ENCODE peak calls at places on chromosomes 16 and 17, in five cellular contexts. One of them, this sample, is unnamed.

GRCh38 chr16:13909872-13910303 is 10.1 kb upstream of the ERCC4 start:
- DNase-seq in K562: no peak
- DNase-seq in left lung: no peak
- DNase-seq in left ventricle myocardium inferior: peak; percentile 60
- DNase-seq in H1: no peak
- DNase-seq in this sample: peak; percentile 22

GRCh38 chr17:56297142-56297541 is 143.9 kb downstream of the ANKFN1 start:
- DNase-seq in left ventricle myocardium inferior: no peak
- DNase-seq in H1: no peak
- DNase-seq in K562: no peak
- DNase-seq in left lung: no peak
- DNase-seq in this sample: no peak

GRCh38 chr16:1823821-1824220 is 2.8 kb downstream of the HAGH start:
- DNase-seq in left lung: no peak
- DNase-seq in H1: peak; percentile 58
- DNase-seq in left ventricle myocardium inferior: peak; percentile 41
- DNase-seq in K562: peak; percentile 47
- DNase-seq in this sample: no peak

GRCh38 chr17:8964801-8965393 is 610 bp downstream of the PIK3R5 start:
- DNase-seq in left ventricle myocardium inferior: no peak
- DNase-seq in left lung: peak; percentile 64
- DNase-seq in H1: no peak
- DNase-seq in K562: no peak
- DNase-seq in this sample: no peak

GRCh38 chr16:57479422-57480126 is 6.7 kb downstream of the DOK4 start:
- DNase-seq in K562: no peak
- DNase-seq in left lung: no peak
- DNase-seq in H1: peak; percentile 83
- DNase-seq in left ventricle myocardium inferior: peak; percentile 58
- DNase-seq in this sample: no peak

GRCh38 chr16:50265260-50265659 is 1.1 kb upstream of the ADCY7 start:
- DNase-seq in left lung: peak; percentile 41
- DNase-seq in left ventricle myocardium inferior: no peak
- DNase-seq in K562: peak; percentile 53
- DNase-seq in H1: no peak
- DNase-seq in this sample: no peak

GRCh38 chr17:48100591-48101011 is 677 bp downstream of the CBX1 start:
- DNase-seq in left lung: peak; percentile 64
- DNase-seq in K562: peak; percentile 60
- DNase-seq in left ventricle myocardium inferior: peak; percentile 37
- DNase-seq in H1: peak; percentile 78
- DNase-seq in this sample: no peak

GRCh38 chr17:27937026-27937546 is 43.9 kb upstream of the LYRM9 start:
- DNase-seq in K562: no peak
- DNase-seq in left ventricle myocardium inferior: no peak
- DNase-seq in H1: no peak
- DNase-seq in left lung: no peak
- DNase-seq in this sample: no peak

GRCh38 chr17:68381076-68381900 is 76.0 kb downstream of the WIPI1 start:
- DNase-seq in K562: no peak
- DNase-seq in left ventricle myocardium inferior: no peak
- DNase-seq in left lung: peak; percentile 75
- DNase-seq in H1: no peak
- DNase-seq in this sample: no peak

DNA sequence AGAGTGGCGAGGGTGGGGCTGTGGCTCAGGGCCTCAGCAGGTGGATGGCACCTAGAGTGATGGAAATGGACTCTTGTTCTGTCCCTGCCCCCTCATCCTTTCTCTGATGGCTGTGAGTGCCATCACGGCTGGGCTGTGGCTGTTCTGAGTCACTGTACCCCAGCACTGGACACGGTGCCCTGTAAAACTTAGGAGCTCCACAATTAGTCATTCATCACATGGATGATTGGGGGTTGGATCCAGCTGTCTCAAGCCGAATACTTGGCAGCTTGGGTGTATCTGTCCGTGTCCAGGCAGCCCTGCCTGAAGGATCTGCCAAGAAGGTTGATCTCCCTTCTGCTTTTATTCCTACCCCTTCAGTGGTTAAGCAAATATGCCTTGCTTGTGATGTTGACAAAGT is 295.5 kb upstream of the EEF2KMT start:
- DNase-seq in H1: no peak
- DNase-seq in left lung: no peak
- DNase-seq in K562: no peak
- DNase-seq in left ventricle myocardium inferior: no peak
- DNase-seq in this sample: no peak
- H3K4me3 ChIP-seq in H1: no peak overlapping the region
- H3K4me3 ChIP-seq in left lung: no peak overlapping the region
- H3K4me3 ChIP-seq in K562: no peak overlapping the region
- H3K4me3 ChIP-seq in left ventricle myocardium inferior: no peak overlapping the region
- H3K4me3 ChIP-seq in this sample: no peak overlapping the region

DNA sequence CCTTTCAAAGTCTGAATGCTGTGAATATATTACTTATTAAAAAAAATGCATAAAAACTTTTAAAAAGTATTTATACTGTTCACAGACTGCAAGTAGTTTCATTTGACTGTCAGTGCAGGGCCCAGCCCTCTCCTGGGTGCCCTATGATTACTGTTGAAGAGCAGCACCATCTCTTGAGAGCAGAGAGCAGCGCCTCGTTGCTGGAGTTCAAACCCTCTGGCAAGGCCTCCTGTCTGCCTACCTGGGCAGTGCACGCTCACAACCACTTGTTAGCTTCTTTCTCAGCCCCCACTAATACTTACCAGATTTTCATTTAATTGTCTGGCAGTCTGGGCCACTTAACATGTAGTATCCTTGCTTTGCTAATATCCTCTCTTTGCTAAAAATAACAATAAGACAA is 233.4 kb downstream of the PHKB start:
- DNase-seq in left ventricle myocardium inferior: no peak
- DNase-seq in H1: no peak
- DNase-seq in K562: no peak
- DNase-seq in left lung: no peak
- DNase-seq in this sample: no peak
- H3K4me3 ChIP-seq in left ventricle myocardium inferior: no peak overlapping the region
- H3K4me3 ChIP-seq in H1: no peak overlapping the region
- H3K4me3 ChIP-seq in K562: no peak overlapping the region
- H3K4me3 ChIP-seq in left lung: no peak overlapping the region
- H3K4me3 ChIP-seq in this sample: no peak overlapping the region

GRCh38 chr16:85749686-85750020 is 1.2 kb downstream of the C16orf74 start:
- DNase-seq in left ventricle myocardium inferior: no peak
- DNase-seq in H1: no peak
- DNase-seq in K562: no peak
- DNase-seq in left lung: no peak
- DNase-seq in this sample: no peak
- H3K4me3 ChIP-seq in left ventricle myocardium inferior: peak overlapping the region; percentile 77
- H3K4me3 ChIP-seq in H1: peak overlapping the region; percentile 38
- H3K4me3 ChIP-seq in K562: no peak overlapping the region
- H3K4me3 ChIP-seq in left lung: no peak overlapping the region
- H3K4me3 ChIP-seq in this sample: no peak overlapping the region

GRCh38 chr17:82387577-82388106 is 16.1 kb downstream of the UTS2R start:
- DNase-seq in K562: no peak
- DNase-seq in left lung: no peak
- DNase-seq in H1: no peak
- DNase-seq in left ventricle myocardium inferior: no peak
- DNase-seq in this sample: no peak
- H3K4me3 ChIP-seq in K562: no peak overlapping the region
- H3K4me3 ChIP-seq in left lung: no peak overlapping the region
- H3K4me3 ChIP-seq in H1: no peak overlapping the region
- H3K4me3 ChIP-seq in left ventricle myocardium inferior: no peak overlapping the region
- H3K4me3 ChIP-seq in this sample: no peak overlapping the region

GRCh38 chr17:81644976-81645952 is 8.3 kb downstream of the TSPAN10 start:
- DNase-seq in left ventricle myocardium inferior: no peak
- DNase-seq in K562: no peak
- DNase-seq in left lung: no peak
- DNase-seq in H1: no peak
- DNase-seq in this sample: no peak

GRCh38 chr17:81646869-81647600 is 9.3 kb downstream of the PDE6G start:
- DNase-seq in H1: no peak
- DNase-seq in left lung: no peak
- DNase-seq in left ventricle myocardium inferior: no peak
- DNase-seq in K562: peak; percentile 53
- DNase-seq in this sample: no peak

GRCh38 chr17:81648707-81649085 is 7.6 kb downstream of the PDE6G start:
- DNase-seq in left ventricle myocardium inferior: no peak
- DNase-seq in K562: no peak
- DNase-seq in H1: peak; percentile 58
- DNase-seq in left lung: no peak
- DNase-seq in this sample: no peak

GRCh38 chr17:81648013-81648706 is 8.2 kb downstream of the PDE6G start:
- DNase-seq in left lung: no peak
- DNase-seq in H1: peak; percentile 79
- DNase-seq in K562: no peak
- DNase-seq in left ventricle myocardium inferior: no peak
- DNase-seq in this sample: no peak

DNA sequence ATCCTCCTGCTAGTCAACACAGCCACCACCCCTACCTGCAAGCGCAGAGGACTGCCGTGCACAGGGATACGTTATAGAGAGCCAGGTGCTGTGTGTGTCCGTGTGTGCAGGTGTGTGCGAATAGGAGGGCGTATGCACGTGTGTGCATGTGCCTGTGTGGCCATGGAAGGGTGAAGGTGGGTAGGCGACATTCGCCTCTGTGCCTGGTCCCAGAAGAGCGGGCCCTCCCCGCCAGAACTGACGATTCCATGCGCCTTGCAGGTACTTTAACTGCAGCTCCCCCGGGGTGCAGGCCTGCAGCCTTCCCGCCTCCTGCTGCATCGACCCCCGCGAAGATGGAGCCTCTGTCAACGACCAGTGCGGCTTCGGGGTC is 8.7 kb downstream of the PDE6G start:
- DNase-seq in left ventricle myocardium inferior: no peak
- DNase-seq in left lung: no peak
- DNase-seq in K562: no peak
- DNase-seq in H1: peak; percentile 53
- DNase-seq in this sample: no peak
- H3K4me3 ChIP-seq in left ventricle myocardium inferior: peak overlapping the region; percentile 30
- H3K4me3 ChIP-seq in left lung: no peak overlapping the region
- H3K4me3 ChIP-seq in K562: no peak overlapping the region
- H3K4me3 ChIP-seq in H1: peak overlapping the region; percentile 38
- H3K4me3 ChIP-seq in this sample: no peak overlapping the region

GRCh38 chr17:80940171-80941123 is 51.2 kb upstream of the CHMP6 start:
- DNase-seq in left lung: peak; percentile 32
- DNase-seq in K562: no peak
- DNase-seq in H1: no peak
- DNase-seq in left ventricle myocardium inferior: no peak
- DNase-seq in this sample: no peak
- H3K4me3 ChIP-seq in left lung: no peak overlapping the region
- H3K4me3 ChIP-seq in K562: no peak overlapping the region
- H3K4me3 ChIP-seq in H1: no peak overlapping the region
- H3K4me3 ChIP-seq in left ventricle myocardium inferior: no peak overlapping the region
- H3K4me3 ChIP-seq in this sample: no peak overlapping the region

This sample was measured in gastrocnemius medialis.